ENCODE peak calls at places on chromosome 14, in four cellular contexts. L is SK-N-SH, S is GM23338, C is HCT116. Q is an unnamed sample.

GRCh38 chr14:99268776-99269510 is 3.1 kb downstream of the BCL11B start:
- DNase-seq in C (no peak), S (peak; percentile 42), L (no peak), Q (no peak)

GRCh38 chr14:46580941-46581671 is 70.5 kb downstream of the RPL10L start:
- DNase-seq in L (peak; percentile 0), C (peak; percentile 31), S (peak; percentile 65), Q (no peak)

GRCh38 chr14:104520620-104521410 is 58.7 kb upstream of the C14orf180 start:
- DNase-seq in S (no peak), L (no peak), C (no peak), Q (no peak)

GRCh38 chr14:105064721-105065143 is 498 bp downstream of the GPR132 start:
- DNase-seq in S (no peak), L (peak; percentile 44), C (no peak), Q (no peak)

GRCh38 chr14:81264011-81264410 is 43.3 kb upstream of the GTF2A1 start:
- DNase-seq in S (no peak), L (no peak), C (no peak), Q (no peak)

GRCh38 chr14:105148604-105149145 is 19.9 kb downstream of the JAG2 start:
- DNase-seq in L (no peak), C (no peak), S (no peak), Q (no peak)

GRCh38 chr14:32021341-32021740 is 55.8 kb upstream of the ARHGAP5 start:
- DNase-seq in S (no peak), C (no peak), L (no peak), Q (no peak)

GRCh38 chr14:101603096-101603495 is 41.8 kb downstream of the DIO3 start:
- DNase-seq in C (no peak), S (no peak), L (no peak), Q (no peak)

GRCh38 chr14:89477391-89477790 is 60.4 kb upstream of the FOXN3 start:
- DNase-seq in C (no peak), L (no peak), S (no peak), Q (no peak)

GRCh38 chr14:102055181-102055901 is 31.5 kb downstream of the HSP90AA1 start:
- DNase-seq in S (peak; percentile 71), C (no peak), L (no peak), Q (no peak)

GRCh38 chr14:60220084-60220483 is 28.9 kb upstream of the PPM1A start:
- DNase-seq in S (no peak), C (no peak), L (no peak), Q (no peak)

DNA sequence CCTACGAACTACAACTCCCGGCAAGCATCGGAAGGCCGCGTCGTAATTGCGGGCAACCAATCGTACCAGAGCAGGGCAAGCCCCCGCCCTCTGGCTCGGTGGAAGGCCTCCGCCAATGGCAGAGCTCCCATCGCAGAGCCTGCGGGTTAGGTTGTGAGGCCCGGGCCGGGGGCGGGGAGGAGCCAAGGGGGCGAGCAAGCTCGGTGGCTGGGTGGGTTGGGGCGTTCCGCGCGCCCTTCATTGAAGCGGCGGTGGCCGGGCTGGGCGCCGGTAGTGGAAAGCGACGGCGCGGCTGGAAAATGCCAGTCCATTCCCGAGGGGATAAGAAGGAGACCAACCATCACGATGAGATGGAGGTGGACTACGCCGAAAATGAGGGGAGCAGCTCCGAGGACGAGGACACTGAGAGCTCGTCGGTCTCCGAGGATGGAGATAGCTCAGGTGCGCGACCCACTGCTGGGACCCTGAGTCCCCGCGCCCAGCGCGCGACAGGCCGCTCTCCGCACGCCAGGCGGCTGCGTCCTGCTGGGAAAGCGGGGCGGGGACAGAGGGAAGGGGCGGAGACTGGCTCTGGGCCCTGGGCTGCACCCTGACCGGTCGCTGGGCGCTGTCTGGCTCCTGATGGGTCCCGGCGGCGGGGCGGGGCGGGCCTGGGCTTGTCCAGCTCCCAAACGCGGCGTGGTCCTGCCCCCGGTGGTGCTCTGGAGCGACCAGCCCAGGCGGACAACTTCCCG is at the start of gene BRMS1L:
- DNase-seq in L (peak; percentile 97), S (peak; percentile 99), C (peak; percentile 95), Q (peak; percentile 97)
- TF ChIP-seq REST in L (no peak), S (no peak), C (no peak), Q (no peak)

GRCh38 chr14:91509878-91510170 is 286 bp downstream of the PPP4R3A start:
- DNase-seq in L (no peak), S (no peak), C (no peak), Q (no peak)

GRCh38 chr14:91508105-91508504 is 2.0 kb downstream of the PPP4R3A start:
- DNase-seq in L (no peak), S (no peak), C (no peak), Q (no peak)

GRCh38 chr14:91511014-91511466 is 930 bp upstream of the PPP4R3A start:
- DNase-seq in L (peak; percentile 40), C (peak; percentile 15), S (peak; percentile 43), Q (peak; percentile 55)

GRCh38 chr14:91510171-91511013 is at the start of gene PPP4R3A:
- DNase-seq in L (peak; percentile 98), C (peak; percentile 90), S (peak; percentile 94), Q (peak; percentile 98)

GRCh38 chr14:91509083-91509877 is 830 bp downstream of the PPP4R3A start:
- DNase-seq in C (no peak), L (peak; percentile 75), S (peak; percentile 56), Q (peak; percentile 27)
- TF ChIP-seq REST in C (no peak), L (no peak), S (no peak), Q (no peak)

GRCh38 chr14:67240978-67241415 is 238 bp upstream of the PALS1 start:
- DNase-seq in C (peak; percentile 90), L (peak; percentile 96), S (peak; percentile 97), Q (peak; percentile 90)

GRCh38 chr14:67245104-67245503 is 3.9 kb downstream of the PALS1 start:
- DNase-seq in L (no peak), C (no peak), S (no peak), Q (no peak)

GRCh38 chr14:67240168-67240932 is 885 bp upstream of the PALS1 start:
- DNase-seq in C (no peak), S (peak; percentile 45), L (peak; percentile 52), Q (peak; percentile 39)

GRCh38 chr14:67239582-67239981 is 1.7 kb upstream of the PALS1 start:
- DNase-seq in L (no peak), C (no peak), S (no peak), Q (no peak)

DNA sequence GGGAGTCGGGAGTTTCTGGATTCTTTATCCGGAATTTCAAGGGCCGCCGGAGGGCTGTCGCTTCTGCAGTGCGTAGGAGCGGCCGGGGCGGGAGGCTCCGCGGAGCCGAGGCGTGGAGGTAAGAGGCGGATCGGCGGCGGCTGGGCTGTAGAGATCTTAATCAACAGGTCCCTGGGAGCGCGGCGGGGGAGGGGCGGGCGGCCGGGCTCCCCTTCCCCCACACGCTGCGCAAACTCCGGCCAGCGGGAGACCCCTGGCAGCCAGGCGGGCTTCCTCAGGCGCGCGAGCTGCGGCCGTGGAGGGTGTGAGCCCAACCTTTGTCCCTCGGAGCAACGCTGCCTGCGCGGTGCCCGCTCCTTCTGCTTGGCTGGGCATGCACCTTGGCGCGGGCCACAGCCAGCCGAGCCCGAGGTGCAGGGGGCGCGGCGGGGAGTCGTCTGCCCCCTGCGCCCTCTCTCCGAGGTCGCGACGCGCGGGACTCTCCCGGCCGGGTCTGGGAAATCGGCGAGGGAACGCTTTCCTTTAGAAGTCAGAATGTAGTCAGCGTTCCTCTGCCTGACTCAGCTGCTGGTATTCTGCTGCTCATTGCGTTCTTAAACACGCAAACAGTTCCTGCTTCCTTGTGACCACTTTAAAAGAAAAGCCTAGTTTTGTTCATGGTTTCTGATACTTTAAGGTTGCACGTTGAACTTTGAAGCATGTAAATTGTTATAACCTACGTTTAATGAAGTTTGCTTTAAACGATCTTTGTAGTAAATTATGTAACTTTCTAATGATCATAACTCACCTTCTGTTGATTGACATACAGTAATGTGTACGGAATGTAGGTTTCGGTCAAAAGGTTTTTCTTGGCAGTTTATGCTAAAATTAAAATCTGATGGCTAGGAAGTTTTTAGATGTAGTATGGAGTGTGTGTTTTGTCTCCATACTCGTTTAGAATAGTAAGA is at the start of gene PALS1:
- DNase-seq in C (peak; percentile 53), S (peak; percentile 70), L (peak; percentile 87), Q (peak; percentile 33)
- TF ChIP-seq REST in C (no peak), S (no peak), L (peak; percentile 25), Q (no peak)

GRCh38 chr14:94394594-94395305 is 6.3 kb upstream of the SERPINA1 start:
- DNase-seq in L (no peak), S (no peak), C (no peak), Q (no peak)
- TF ChIP-seq REST in L (no peak), S (no peak), C (no peak), Q (no peak)

DNA sequence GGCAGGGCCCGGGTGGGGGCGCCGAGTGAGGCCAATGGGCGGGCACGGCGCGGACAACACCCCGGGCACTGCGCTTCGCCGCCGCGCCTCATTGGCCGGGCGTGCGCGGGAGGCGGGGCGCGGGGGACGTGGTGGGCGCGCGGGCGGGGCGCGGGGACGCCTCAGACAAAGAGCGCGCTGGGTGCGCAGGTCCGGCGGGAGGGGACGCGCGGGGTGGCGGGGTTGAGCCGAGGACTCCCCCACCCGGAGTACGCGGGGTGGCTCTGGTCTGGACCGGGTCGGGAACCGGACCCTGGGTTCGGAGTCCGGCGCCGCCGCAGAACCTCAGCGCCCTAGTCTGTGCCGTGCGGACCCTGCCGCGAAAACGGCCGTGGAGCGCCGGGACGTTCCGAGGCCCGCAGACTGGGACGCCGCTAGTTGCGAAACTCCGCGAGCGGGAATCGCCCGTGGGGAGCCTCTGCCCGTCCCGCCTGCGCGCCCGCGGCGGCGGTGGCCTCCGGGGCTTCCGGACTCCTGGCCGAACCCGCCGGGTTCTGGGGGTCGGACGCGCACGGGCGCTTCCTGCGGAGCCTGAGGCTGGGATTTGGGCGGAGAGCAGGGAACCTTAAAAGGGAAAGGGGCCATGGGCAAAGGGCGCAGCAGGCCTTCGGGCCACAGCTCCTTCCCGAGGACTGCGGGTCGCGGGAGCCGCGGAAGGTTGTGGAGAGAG is 416 bp upstream of the SLC25A29 start:
- DNase-seq in L (peak; percentile 99), S (peak; percentile 97), C (peak; percentile 54), Q (peak; percentile 79)
- TF ChIP-seq REST in L (no peak), S (no peak), C (no peak), Q (no peak)

GRCh38 chr14:64442300-64442988 is 22.9 kb upstream of the AKAP5 start:
- DNase-seq in L (peak; percentile 28), C (no peak), S (no peak), Q (no peak)
- TF ChIP-seq REST in L (no peak), C (no peak), S (no peak), Q (no peak)

Q was measured in A549.